ENCODE peak calls at places on chromosomes 12 and 14, in four cellular contexts. W, I, F and M are unnamed samples.

GRCh38 chr12:124512667-124513296 is 54.6 kb downstream of the NCOR2 start:
- DNase-seq in W (peak; percentile 75), F (peak; percentile 96), I (peak; percentile 76), M (peak; percentile 90)

GRCh38 chr12:14880890-14881453 is 4.7 kb downstream of the MGP start:
- DNase-seq in W (no peak), I (no peak), F (peak; percentile 62), M (no peak)

GRCh38 chr14:24322672-24323071 is 11.4 kb downstream of the LTB4R start:
- DNase-seq in F (no peak), I (no peak), W (no peak), M (no peak)

GRCh38 chr14:49173765-49174373 is 412.3 kb downstream of the RPS29 start:
- DNase-seq in I (peak; percentile 63), F (peak; percentile 55), W (peak; percentile 33), M (peak; percentile 72)

GRCh38 chr12:45948546-45948945 is 41.8 kb downstream of the SCAF11 start:
- DNase-seq in F (no peak), W (no peak), I (no peak), M (no peak)

GRCh38 chr14:24232645-24233537 is at the start of gene GMPR2:
- DNase-seq in F (no peak), W (peak; percentile 68), I (no peak), M (no peak)

GRCh38 chr12:106138279-106138645 is 492 bp downstream of the NUAK1 start:
- DNase-seq in W (no peak), F (no peak), I (no peak), M (peak; percentile 20)

GRCh38 chr14:89853976-89854693 is 100.4 kb downstream of the EFCAB11 start:
- DNase-seq in W (no peak), F (no peak), I (no peak), M (no peak)

GRCh38 chr12:16323638-16324037 is 23.8 kb upstream of the MGST1 start:
- DNase-seq in W (no peak), I (no peak), F (no peak), M (no peak)

GRCh38 chr12:6899837-6900519 is 4.6 kb upstream of the LRRC23 start:
- DNase-seq in I (peak; percentile 78), W (no peak), F (peak; percentile 78), M (peak; percentile 24)

GRCh38 chr12:113136990-113137511 is 1.5 kb upstream of the RASAL1 start:
- DNase-seq in W (no peak), F (no peak), I (no peak), M (no peak)

GRCh38 chr12:85516667-85517325 is 236.8 kb downstream of the ALX1 start:
- DNase-seq in I (no peak), F (no peak), W (no peak), M (no peak)

GRCh38 chr14:85576848-85577541 is 47.1 kb downstream of the FLRT2 start:
- DNase-seq in I (no peak), W (no peak), F (no peak), M (no peak)

GRCh38 chr12:64742371-64742770 is 16.8 kb downstream of the GNS start:
- DNase-seq in W (no peak), F (no peak), I (no peak), M (no peak)

GRCh38 chr14:39467889-39468524 is 35.8 kb upstream of the FBXO33 start:
- DNase-seq in I (peak; percentile 83), W (no peak), F (peak; percentile 8), M (peak; percentile 65)

GRCh38 chr12:95623554-95624170 is 72.4 kb upstream of the USP44 start:
- DNase-seq in W (peak; percentile 82), I (peak; percentile 73), F (peak; percentile 88), M (peak; percentile 84)

GRCh38 chr12:132390287-132391076 is 61.1 kb upstream of the GALNT9 start:
- DNase-seq in I (no peak), F (no peak), W (no peak), M (no peak)

GRCh38 chr14:76651410-76652055 is 109.7 kb upstream of the VASH1 start:
- DNase-seq in I (no peak), F (no peak), W (no peak), M (no peak)

GRCh38 chr12:20040194-20040593 is 328.1 kb upstream of the PDE3A start:
- DNase-seq in I (no peak), W (no peak), F (peak; percentile 29), M (no peak)

GRCh38 chr12:113918306-113918705 is 47.8 kb downstream of the RBM19 start:
- DNase-seq in F (no peak), W (no peak), I (no peak), M (no peak)

GRCh38 chr12:105721051-105721825 is 390.7 kb downstream of the C12orf75 start:
- DNase-seq in I (no peak), W (no peak), F (no peak), M (no peak)

GRCh38 chr14:90418053-90418452 is 21.2 kb downstream of the CALM1 start:
- DNase-seq in W (no peak), F (no peak), I (no peak), M (no peak)

GRCh38 chr14:36583242-36584166 is 1.1 kb upstream of the NKX2-8 start:
- DNase-seq in I (no peak), W (no peak), F (no peak), M (no peak)

GRCh38 chr14:89349196-89350008 is 67.6 kb downstream of the FOXN3 start:
- DNase-seq in I (no peak), W (no peak), F (no peak), M (no peak)

GRCh38 chr14:68210729-68211299 is 391.2 kb downstream of the RAD51B start:
- DNase-seq in I (peak; percentile 39), W (no peak), F (peak; percentile 84), M (peak; percentile 87)

GRCh38 chr14:75823334-75823733 is 158.5 kb downstream of the TGFB3 start:
- DNase-seq in F (no peak), W (no peak), I (no peak), M (no peak)

GRCh38 chr12:100075598-100075997 is 67.1 kb downstream of the BLTP3B start:
- DNase-seq in F (no peak), I (no peak), W (no peak), M (no peak)

GRCh38 chr12:51323966-51324895 is at the start of gene BIN2:
- DNase-seq in F (no peak), W (no peak), I (no peak), M (peak; percentile 98)

GRCh38 chr14:20415723-20416622 is 2.7 kb upstream of the TEP1 start:
- DNase-seq in F (peak; percentile 75), W (peak; percentile 44), I (peak; percentile 69), M (peak; percentile 83)

GRCh38 chr14:68403191-68403781 is 389.6 kb downstream of the ZFP36L1 start:
- DNase-seq in W (no peak), F (peak; percentile 84), I (no peak), M (no peak)

GRCh38 chr14:55715889-55716288 is 135.9 kb downstream of the KTN1 start:
- DNase-seq in W (no peak), I (no peak), F (no peak), M (no peak)

GRCh38 chr14:55711171-55711811 is 131.3 kb downstream of the KTN1 start:
- DNase-seq in W (no peak), I (no peak), F (no peak), M (no peak)

GRCh38 chr14:55710506-55711041 is 130.6 kb downstream of the KTN1 start:
- DNase-seq in I (no peak), W (no peak), F (no peak), M (no peak)

GRCh38 chr14:55713496-55713895 is 133.5 kb downstream of the KTN1 start:
- DNase-seq in I (no peak), W (no peak), F (no peak), M (peak; percentile 83)

DNA sequence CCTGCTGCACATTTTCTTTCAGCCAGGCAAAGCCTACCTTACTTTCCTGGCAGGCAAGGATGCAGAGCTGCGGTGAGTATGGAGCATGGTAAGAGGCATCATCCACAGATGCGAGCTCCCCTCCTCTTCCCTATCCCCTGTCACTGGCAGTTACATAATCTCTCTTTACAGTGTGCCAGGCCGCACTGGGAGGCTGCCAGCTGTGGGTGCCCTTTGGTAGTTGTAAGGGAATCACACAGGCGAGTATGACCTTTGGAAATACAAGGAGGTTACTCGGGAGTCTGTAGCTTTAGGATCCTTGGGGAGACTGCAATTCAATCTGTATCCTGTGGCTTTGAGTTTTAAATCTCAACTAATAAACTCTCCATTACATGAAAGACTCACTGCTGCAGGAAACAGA is 132.5 kb downstream of the KTN1 start:
- DNase-seq in W (no peak), F (no peak), I (no peak), M (no peak)
- TF ChIP-seq MAX in W (no peak), F (no peak), I (no peak), M (no peak)

DNA sequence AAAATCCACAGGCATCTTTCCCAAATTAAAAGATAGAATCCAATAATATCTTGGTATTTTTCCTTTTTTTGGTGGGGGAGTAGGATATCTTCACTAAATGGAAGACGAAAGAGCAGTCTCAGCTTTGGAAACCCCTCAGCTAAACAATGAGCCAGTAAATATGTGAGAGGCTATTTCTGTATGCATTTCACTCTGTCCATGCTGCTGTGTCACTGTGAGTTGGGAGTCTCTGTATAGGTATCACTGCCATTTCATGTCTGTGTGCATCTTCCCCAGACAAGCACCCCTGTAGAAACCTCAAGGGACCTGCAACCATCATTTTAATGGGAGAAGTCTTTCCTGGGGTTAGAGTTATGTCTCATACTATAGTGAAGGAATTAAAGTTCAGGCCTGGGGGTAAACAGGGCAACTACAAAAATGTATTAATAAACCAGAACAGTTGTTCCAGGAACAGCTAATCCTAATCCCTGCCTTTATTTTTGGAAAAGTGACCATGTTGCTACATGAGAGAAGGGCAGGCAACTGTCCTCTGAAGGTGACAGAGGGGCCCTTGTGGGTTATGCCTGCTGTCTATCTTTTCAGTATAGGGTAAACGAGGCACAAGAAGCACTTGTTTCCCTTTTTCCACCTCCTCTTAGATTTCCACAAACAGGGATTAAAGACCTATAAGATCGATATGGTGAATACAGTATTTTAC is 11.3 kb upstream of the STAC3 start:
- DNase-seq in I (no peak), W (no peak), F (no peak), M (no peak)
- H3K4me3 ChIP-seq in I (no peak overlapping the region), W (no peak overlapping the region), F (no peak overlapping the region), M (no peak overlapping the region)

GRCh38 chr12:128612150-128612850 is 211.5 kb downstream of the SLC15A4 start:
- DNase-seq in I (no peak), F (no peak), W (no peak), M (no peak)

GRCh38 chr12:128617304-128617833 is 206.4 kb downstream of the SLC15A4 start:
- DNase-seq in F (no peak), I (no peak), W (no peak), M (no peak)

GRCh38 chr12:128619263-128619662 is 204.5 kb downstream of the SLC15A4 start:
- DNase-seq in W (no peak), I (no peak), F (no peak), M (no peak)

GRCh38 chr12:128609861-128610260 is 213.9 kb downstream of the SLC15A4 start:
- DNase-seq in I (no peak), F (no peak), W (no peak), M (peak; percentile 35)

GRCh38 chr12:128613821-128614220 is 209.9 kb downstream of the SLC15A4 start:
- DNase-seq in W (no peak), F (no peak), I (no peak), M (peak; percentile 19)
- TF ChIP-seq MYC in W (no peak), F (no peak), I (no peak), M (no peak)

GRCh38 chr12:71896171-71896570 is 42.5 kb upstream of the TPH2 start:
- DNase-seq in F (no peak), I (no peak), W (no peak), M (no peak)

GRCh38 chr12:71904629-71905028 is 34.0 kb upstream of the TPH2 start:
- DNase-seq in F (peak; percentile 50), W (no peak), I (no peak), M (peak; percentile 8)

DNA sequence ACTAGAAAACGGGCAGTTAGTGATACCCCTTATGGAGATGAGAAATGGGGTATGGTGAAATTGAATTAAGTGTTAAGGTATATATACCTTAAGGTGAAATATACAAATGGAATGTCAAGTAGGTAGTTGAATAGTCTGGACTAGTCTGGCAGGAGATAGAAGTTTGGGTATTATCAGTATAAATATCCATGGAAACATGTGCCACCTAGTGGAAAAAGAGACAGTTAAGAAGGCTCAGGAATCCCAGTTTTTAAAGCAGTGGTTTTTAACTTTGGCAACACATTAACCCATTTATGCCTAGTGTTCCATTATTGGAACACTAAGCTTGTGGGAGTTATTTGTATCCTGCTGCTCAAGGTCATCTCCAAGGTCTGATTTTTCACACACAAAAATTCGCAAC is 38.6 kb upstream of the TPH2 start:
- DNase-seq in I (peak; percentile 6), F (peak; percentile 43), W (peak; percentile 7), M (peak; percentile 3)
- TF ChIP-seq MAX in I (no peak), F (no peak), W (no peak), M (no peak)